ENCODE peak calls at places on chromosomes 1 and 21, in seven cellular contexts. K is CD8-positive, alpha-beta memory T cell; Q is HCT116; F is cardiac fibroblast; M is neural progenitor cell; S is heart left ventricle; V is IMR-90. X is an unnamed sample.
A peak's percentile ranks its signal among the peaks of the same experiment; 100 is the strongest.

GRCh38 chr1:227169322-227169721 is 149.0 kb downstream of the CDC42BPA start:
- DNase-seq in K (no peak), Q (no peak), F (no peak), M (no peak), S (no peak), V (no peak), X (no peak)

GRCh38 chr1:180519846-180520245 is 17.5 kb upstream of the ACBD6 start:
- DNase-seq in K (no peak), Q (no peak), F (no peak), M (no peak), S (no peak), V (no peak), X (no peak)

GRCh38 chr21:44601596-44602473 is 1.4 kb downstream of the KRTAP10-7 start:
- DNase-seq in K (no peak), Q (no peak), F (no peak), M (no peak), S (no peak), V (no peak), X (no peak)

GRCh38 chr1:205458777-205459566 is 3.1 kb upstream of the BLACAT1 start:
- DNase-seq in K (no peak), Q (no peak), F (peak; percentile 58), M (peak; percentile 90), S (peak; percentile 32), V (peak; percentile 58), X (peak; percentile 21)

GRCh38 chr1:188065917-188066316 is 1237.2 kb downstream of the PLA2G4A start:
- DNase-seq in K (no peak), Q (no peak), F (peak; percentile 53), M (no peak), S (no peak), V (peak; percentile 74), X (no peak)

GRCh38 chr1:12153181-12153785 is 13.5 kb upstream of the TNFRSF1B start:
- DNase-seq in K (peak; percentile 31), Q (no peak), F (peak; percentile 92), M (no peak), S (peak; percentile 65), V (peak; percentile 88), X (peak; percentile 82)

GRCh38 chr1:45230537-45230936 is 24.1 kb upstream of the ZSWIM5 start:
- DNase-seq in K (no peak), Q (no peak), F (no peak), M (no peak), S (no peak), V (no peak), X (peak; percentile 13)

GRCh38 chr1:201216395-201217085 is 25.9 kb downstream of the IGFN1 start:
- DNase-seq in K (no peak), Q (no peak), F (no peak), M (no peak), S (no peak), V (no peak), X (no peak)

GRCh38 chr1:117691942-117692341 is 86.1 kb downstream of the TENT5C start:
- DNase-seq in K (no peak), Q (no peak), F (no peak), M (no peak), S (no peak), V (no peak), X (no peak)

GRCh38 chr1:225626698-225627097 is 26.2 kb downstream of the ENAH start:
- DNase-seq in K (no peak), Q (no peak), F (peak; percentile 65), M (no peak), S (no peak), V (peak; percentile 83), X (no peak)

GRCh38 chr1:44030606-44031050 is 634 bp downstream of the SLC6A9 start:
- DNase-seq in K (no peak), Q (no peak), F (peak; percentile 47), M (peak; percentile 90), S (no peak), V (peak; percentile 34), X (peak; percentile 44)

GRCh38 chr1:94579876-94580294 is 38.3 kb upstream of the F3 start:
- DNase-seq in K (no peak), Q (peak; percentile 60), F (peak; percentile 84), M (no peak), S (no peak), V (peak; percentile 98), X (no peak)

GRCh38 chr1:1768249-1768992 is 9.8 kb downstream of the NADK start:
- DNase-seq in K (no peak), Q (no peak), F (no peak), M (no peak), S (no peak), V (no peak), X (no peak)

GRCh38 chr1:171600852-171601251 is 21.2 kb upstream of the MYOCOS start:
- DNase-seq in K (no peak), Q (no peak), F (no peak), M (peak; percentile 11), S (no peak), V (no peak), X (no peak)

GRCh38 chr1:10704383-10704882 is 92.0 kb downstream of the CASZ1 start:
- DNase-seq in K (no peak), Q (no peak), F (no peak), M (peak; percentile 93), S (no peak), V (no peak), X (no peak)

DNA sequence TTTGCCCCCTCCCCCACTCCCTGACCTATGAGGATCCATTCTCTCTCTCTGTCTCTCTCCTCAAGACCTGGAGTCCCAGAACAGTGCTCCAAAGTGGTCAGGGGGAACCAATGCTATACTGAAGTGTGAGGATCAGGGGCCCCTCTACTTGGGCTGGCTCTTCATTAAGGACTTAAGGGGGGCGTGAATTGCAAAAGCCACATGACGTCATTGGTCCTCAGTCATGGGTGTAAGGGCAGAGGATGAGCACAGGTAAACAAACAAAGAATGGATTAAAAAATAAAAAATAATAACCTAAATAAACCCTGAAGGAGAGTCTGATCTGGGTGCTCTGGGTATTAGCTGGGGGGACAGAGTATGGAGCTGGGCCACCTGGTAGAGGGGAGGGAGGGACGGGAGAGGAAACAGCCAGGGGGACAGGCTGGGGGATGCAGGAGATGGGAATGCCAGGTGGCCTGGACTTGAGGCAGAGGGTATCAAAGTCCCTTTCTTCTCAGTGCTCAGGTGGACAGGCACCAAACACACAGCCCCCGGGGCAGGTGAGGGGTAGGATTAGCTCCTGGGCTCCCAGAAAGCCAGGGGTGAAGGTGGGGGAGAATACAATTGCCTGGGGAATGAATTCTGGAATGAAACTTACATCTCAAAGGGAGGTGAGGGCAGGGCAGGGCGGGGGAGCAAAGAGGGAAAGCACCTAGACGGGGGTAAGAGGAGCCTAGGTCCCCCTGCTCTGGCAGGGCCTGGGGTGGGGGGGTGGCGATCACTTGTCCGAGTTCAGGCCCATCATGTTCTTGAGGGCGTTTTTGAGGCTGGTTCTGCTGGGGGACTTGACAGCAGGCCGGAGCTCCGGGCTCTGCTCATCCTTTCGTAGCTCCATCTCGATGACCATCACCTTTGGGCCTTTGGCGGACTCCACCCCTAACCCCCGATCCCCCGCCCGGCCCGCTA is 4.6 kb downstream of the MPZ start:
- DNase-seq in K (no peak), Q (no peak), F (no peak), M (no peak), S (no peak), V (no peak), X (no peak)
- H3K4me3 ChIP-seq in K (peak overlapping the region; percentile 89), Q (peak overlapping the region; percentile 97), F (peak overlapping the region; percentile 66), M (peak overlapping the region; percentile 69), S (peak overlapping the region; percentile 88), V (peak overlapping the region; percentile 46), X (peak overlapping the region; percentile 65)

DNA sequence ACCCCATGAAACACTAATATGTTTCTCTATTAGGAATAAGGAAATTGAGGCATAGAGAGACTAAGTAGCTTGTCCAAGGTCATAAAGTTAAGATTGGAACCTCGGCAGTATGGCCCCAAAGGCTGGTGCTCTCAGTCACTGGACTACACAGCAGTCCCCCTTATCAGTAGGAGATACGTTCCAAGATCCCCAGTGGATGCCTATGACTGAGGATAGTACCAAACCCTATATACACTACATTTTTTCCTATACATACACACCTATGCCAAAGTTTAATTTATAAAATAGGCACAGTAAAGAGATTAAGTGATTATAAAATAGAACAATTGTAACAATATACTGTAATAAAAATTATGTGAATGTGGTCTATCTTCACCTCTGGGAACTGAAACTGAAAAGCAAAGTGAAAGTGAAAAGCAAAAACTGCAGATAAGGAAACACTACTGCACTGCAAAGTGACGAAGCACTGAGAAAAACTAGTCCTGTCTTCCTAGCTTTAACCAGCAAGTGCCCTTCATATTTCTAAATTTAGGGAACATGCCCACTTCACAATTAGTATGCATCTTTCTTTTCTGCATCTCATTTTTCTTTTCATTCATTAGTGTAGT is 96.8 kb downstream of the INTS7 start:
- DNase-seq in K (peak; percentile 7), Q (no peak), F (no peak), M (no peak), S (no peak), V (no peak), X (peak; percentile 80)
- H3K4me3 ChIP-seq in K (peak overlapping the region; percentile 42), Q (no peak overlapping the region), F (no peak overlapping the region), M (no peak overlapping the region), S (peak overlapping the region; percentile 41), V (no peak overlapping the region), X (no peak overlapping the region)

GRCh38 chr1:51504806-51505525 is 14.1 kb downstream of the EPS15 start:
- DNase-seq in K (no peak), Q (no peak), F (no peak), M (no peak), S (no peak), V (no peak), X (peak; percentile 77)

GRCh38 chr1:51512120-51512519 is 6.9 kb downstream of the EPS15 start:
- DNase-seq in K (no peak), Q (no peak), F (no peak), M (no peak), S (no peak), V (no peak), X (peak; percentile 51)

GRCh38 chr1:51509773-51510172 is 9.3 kb downstream of the EPS15 start:
- DNase-seq in K (no peak), Q (no peak), F (no peak), M (no peak), S (no peak), V (no peak), X (no peak)

DNA sequence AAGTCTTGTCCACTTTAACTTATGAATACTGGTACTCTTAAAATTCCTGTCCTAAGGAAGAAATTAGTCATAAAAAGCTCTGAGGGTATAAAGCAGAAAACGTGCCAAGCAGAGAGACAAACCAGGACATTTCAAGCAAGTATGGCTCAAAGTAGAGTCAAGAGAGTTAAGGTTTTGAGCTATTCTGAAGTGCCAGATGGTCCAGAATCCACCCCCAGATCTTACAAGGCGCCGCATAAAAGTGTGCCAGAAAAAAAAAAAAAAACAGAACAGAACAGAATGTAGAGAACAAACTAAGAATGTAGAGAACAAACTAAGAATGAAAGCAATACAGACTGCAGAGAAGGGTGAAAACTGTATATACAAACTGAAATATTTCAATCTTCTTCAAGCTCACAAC is 12.5 kb downstream of the EPS15 start:
- DNase-seq in K (no peak), Q (no peak), F (peak; percentile 93), M (no peak), S (peak; percentile 17), V (peak; percentile 81), X (peak; percentile 85)
- H3K4me3 ChIP-seq in K (no peak overlapping the region), Q (no peak overlapping the region), F (peak overlapping the region; percentile 4), M (no peak overlapping the region), S (peak overlapping the region; percentile 18), V (no peak overlapping the region), X (peak overlapping the region; percentile 36)

GRCh38 chr1:191176131-191176530 is 698.5 kb upstream of the BRINP3 start:
- DNase-seq in K (no peak), Q (no peak), F (no peak), M (no peak), S (no peak), V (no peak), X (no peak)

DNA sequence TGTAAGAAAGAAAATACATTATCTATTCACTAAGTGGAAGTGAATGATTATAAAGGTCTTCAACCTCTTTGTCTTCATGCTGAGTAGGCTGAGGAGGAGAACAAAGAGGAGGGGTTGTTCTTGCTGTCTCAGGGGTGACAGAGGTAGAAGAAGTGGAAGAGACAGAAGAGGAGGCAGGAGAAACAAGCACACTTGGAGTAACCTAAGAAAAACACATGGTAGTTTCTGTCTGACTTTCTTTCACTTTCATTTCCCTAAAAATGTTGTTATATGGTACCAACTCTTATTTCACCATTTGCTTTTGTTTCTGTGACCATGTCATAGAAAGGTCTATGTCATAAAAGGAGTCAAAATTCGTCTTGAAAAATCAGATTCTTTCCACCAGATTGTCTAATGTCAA is 696.6 kb upstream of the BRINP3 start:
- DNase-seq in K (no peak), Q (no peak), F (no peak), M (peak; percentile 13), S (no peak), V (peak; percentile 3), X (peak; percentile 62)
- H3K4me3 ChIP-seq in K (no peak overlapping the region), Q (no peak overlapping the region), F (no peak overlapping the region), M (no peak overlapping the region), S (no peak overlapping the region), V (peak overlapping the region; percentile 21), X (no peak overlapping the region)